ENCODE peak calls at places on chromosomes 11 and 22, in ten cellular contexts. G is epithelial cell of proximal tubule, C is transverse colon, P is neural progenitor cell, L is A549, J is cardiac fibroblast, A is right atrium auricular region, X is astrocyte, T is fibroblast of lung, K is AG09309. Z is an unnamed sample.
A peak's percentile ranks its signal among the peaks of the same experiment; 100 is the strongest.

GRCh38 chr11:17544181-17544622 is at the start of gene USH1C:
- DNase-seq in G (no peak), C (peak; percentile 80), P (peak; percentile 65), L (peak; percentile 44), J (no peak), A (no peak), X (no peak), T (no peak), K (no peak), Z (no peak)

GRCh38 chr22:36838119-36839030 is 21.5 kb upstream of the PVALB start:
- DNase-seq in G (no peak), C (no peak), P (peak; percentile 51), L (no peak), J (no peak), A (no peak), X (no peak), T (no peak), K (no peak), Z (no peak)

GRCh38 chr11:57364851-57365660 is 15.9 kb downstream of the PRG3 start:
- DNase-seq in G (no peak), C (no peak), P (peak; percentile 32), L (no peak), J (no peak), A (no peak), X (no peak), T (no peak), K (no peak), Z (no peak)

GRCh38 chr11:115778928-115779650 is 274.9 kb upstream of the CADM1 start:
- DNase-seq in G (no peak), C (no peak), P (no peak), L (no peak), J (no peak), A (no peak), X (peak; percentile 25), T (no peak), K (no peak), Z (no peak)

GRCh38 chr11:36292311-36292722 is 3.1 kb upstream of the COMMD9 start:
- DNase-seq in G (no peak), C (no peak), P (peak; percentile 47), L (peak; percentile 35), J (peak; percentile 73), A (no peak), X (peak; percentile 20), T (peak; percentile 61), K (no peak), Z (peak; percentile 55)

GRCh38 chr11:130840683-130841082 is 75.6 kb downstream of the SNX19 start:
- DNase-seq in G (no peak), C (no peak), P (no peak), L (no peak), J (no peak), A (no peak), X (no peak), T (peak; percentile 20), K (no peak), Z (no peak)

GRCh38 chr11:69825941-69826340 is 6.7 kb upstream of the FGF3 start:
- DNase-seq in G (no peak), C (no peak), P (no peak), L (no peak), J (no peak), A (no peak), X (no peak), T (no peak), K (no peak), Z (no peak)

GRCh38 chr22:17846326-17846992 is 72.2 kb upstream of the BID start:
- DNase-seq in G (no peak), C (no peak), P (no peak), L (no peak), J (no peak), A (no peak), X (no peak), T (peak; percentile 10), K (no peak), Z (no peak)

GRCh38 chr11:18650859-18651557 is 16.9 kb upstream of the SPTY2D1 start:
- DNase-seq in G (no peak), C (peak; percentile 59), P (peak; percentile 64), L (peak; percentile 80), J (peak; percentile 83), A (peak; percentile 62), X (no peak), T (peak; percentile 82), K (no peak), Z (peak; percentile 71)

GRCh38 chr22:49425356-49425755 is 402.3 kb downstream of the BRD1 start:
- DNase-seq in G (no peak), C (no peak), P (no peak), L (no peak), J (no peak), A (no peak), X (no peak), T (no peak), K (no peak), Z (no peak)

GRCh38 chr22:45296628-45297297 is 12.0 kb downstream of the UPK3A start:
- DNase-seq in G (no peak), C (no peak), P (no peak), L (no peak), J (no peak), A (no peak), X (no peak), T (no peak), K (no peak), Z (no peak)

GRCh38 chr22:19718255-19719054 is 4.2 kb downstream of the SEPTIN5 start:
- DNase-seq in G (no peak), C (no peak), P (no peak), L (no peak), J (no peak), A (no peak), X (no peak), T (no peak), K (no peak), Z (no peak)

GRCh38 chr22:41308054-41308453 is 6.7 kb downstream of the ZC3H7B start:
- DNase-seq in G (no peak), C (no peak), P (no peak), L (no peak), J (peak; percentile 66), A (no peak), X (no peak), T (no peak), K (no peak), Z (no peak)

GRCh38 chr11:10409207-10409661 is 45.8 kb upstream of the AMPD3 start:
- DNase-seq in G (no peak), C (no peak), P (no peak), L (no peak), J (no peak), A (peak; percentile 50), X (no peak), T (no peak), K (no peak), Z (no peak)

GRCh38 chr11:69540118-69541000 is 58.9 kb downstream of the LINC01488 start:
- DNase-seq in G (no peak), C (no peak), P (peak; percentile 23), L (no peak), J (peak; percentile 26), A (no peak), X (no peak), T (no peak), K (no peak), Z (no peak)

GRCh38 chr11:101458161-101458560 is 125.6 kb downstream of the TRPC6 start:
- DNase-seq in G (no peak), C (no peak), P (no peak), L (no peak), J (peak; percentile 75), A (no peak), X (peak; percentile 49), T (no peak), K (no peak), Z (no peak)

GRCh38 chr11:101453682-101454081 is 130.1 kb downstream of the TRPC6 start:
- DNase-seq in G (no peak), C (no peak), P (no peak), L (no peak), J (peak; percentile 58), A (no peak), X (peak; percentile 30), T (no peak), K (no peak), Z (no peak)

GRCh38 chr11:101459020-101459419 is 124.8 kb downstream of the TRPC6 start:
- DNase-seq in G (no peak), C (no peak), P (no peak), L (no peak), J (no peak), A (no peak), X (no peak), T (no peak), K (no peak), Z (no peak)

DNA sequence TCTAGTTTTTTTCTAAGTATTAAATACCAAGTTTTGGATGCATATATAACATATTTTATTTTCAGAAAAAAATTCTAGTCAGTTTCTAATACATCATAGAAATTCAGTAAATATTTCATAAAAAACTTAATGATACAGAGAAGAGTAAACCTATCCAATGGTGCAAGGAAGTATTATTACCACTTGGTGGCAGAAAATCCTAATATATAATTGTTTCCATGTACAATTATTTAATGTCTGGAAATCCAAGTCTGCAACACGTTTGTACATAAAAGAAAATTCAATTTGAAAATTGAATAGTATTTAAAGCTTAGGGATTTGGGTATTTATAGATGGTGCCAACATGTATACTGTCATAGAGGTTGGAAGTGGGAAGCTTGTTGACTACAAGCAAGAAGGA is 127.0 kb downstream of the TRPC6 start:
- DNase-seq in G (no peak), C (no peak), P (no peak), L (no peak), J (peak; percentile 56), A (no peak), X (no peak), T (peak; percentile 64), K (no peak), Z (no peak)
- TF ChIP-seq CTCF in G (peak; percentile 41), C (peak; percentile 42), P (peak; percentile 52), L (peak; percentile 33), J (peak; percentile 32), A (peak; percentile 58), X (peak; percentile 36), T (no peak), K (peak; percentile 24), Z (peak; percentile 34)

GRCh38 chr11:1553808-1554594 is 18.1 kb downstream of the DUSP8 start:
- DNase-seq in G (no peak), C (peak; percentile 89), P (no peak), L (no peak), J (no peak), A (no peak), X (no peak), T (no peak), K (no peak), Z (peak; percentile 58)
- TF ChIP-seq CTCF in G (no peak), C (peak; percentile 28), P (no peak), L (no peak), J (no peak), A (no peak), X (no peak), T (no peak), K (no peak), Z (peak; percentile 14)

GRCh38 chr11:7251836-7252682 is at the start of gene SYT9:
- DNase-seq in G (no peak), C (peak; percentile 14), P (peak; percentile 93), L (peak; percentile 21), J (peak; percentile 29), A (no peak), X (peak; percentile 3), T (peak; percentile 1), K (no peak), Z (no peak)
- TF ChIP-seq CTCF in G (no peak), C (no peak), P (peak; percentile 3), L (no peak), J (no peak), A (peak; percentile 20), X (no peak), T (no peak), K (no peak), Z (no peak)

DNA sequence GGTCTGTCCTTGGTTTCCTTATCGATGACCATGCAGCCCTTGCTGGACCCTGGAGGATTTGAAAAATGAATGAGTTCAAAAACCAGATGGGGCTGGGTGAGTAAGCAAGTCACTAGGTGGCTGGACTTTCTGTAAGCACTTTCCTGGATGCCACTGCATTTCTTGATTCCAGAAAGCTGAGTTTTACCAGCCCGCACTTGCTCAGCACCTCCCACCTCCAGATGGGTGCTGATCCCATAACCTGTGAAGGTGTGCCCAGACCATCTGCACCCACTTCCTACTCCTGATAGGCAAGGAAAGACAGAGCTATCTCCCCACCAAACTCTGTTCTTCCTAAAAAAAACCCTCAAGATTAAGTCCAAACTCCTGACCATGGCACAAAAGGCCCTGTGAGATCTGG is 21.1 kb downstream of the ASCC2 start:
- DNase-seq in G (no peak), C (no peak), P (no peak), L (no peak), J (no peak), A (no peak), X (no peak), T (no peak), K (no peak), Z (no peak)
- TF ChIP-seq CTCF in G (no peak), C (no peak), P (no peak), L (no peak), J (no peak), A (no peak), X (no peak), T (no peak), K (no peak), Z (no peak)

Z was measured in MCF 10A.